ENCODE peak calls at places on chromosomes 7 and 10, in nine cellular contexts. D is suprapubic skin, U is transverse colon, Q is HCT116, Y is K562, M is upper lobe of left lung, Z is breast epithelium, O is sigmoid colon, K is HepG2. N is an unnamed sample.

GRCh38 chr10:6313107-6313895 is 110.6 kb downstream of the PFKFB3 start:
- DNase-seq in D (no peak), U (no peak), Q (no peak), Y (no peak), M (no peak), Z (no peak), O (no peak), K (no peak), N (no peak)

GRCh38 chr10:60123172-60123571 is 216.8 kb upstream of the CCDC6 start:
- DNase-seq in D (no peak), U (no peak), Q (peak), Y (no peak), M (no peak), Z (no peak), O (no peak), K (no peak), N (no peak)

GRCh38 chr7:143345428-143345900 is 17.0 kb downstream of the FAM131B start:
- DNase-seq in D (no peak), U (peak), Q (peak), Y (peak), M (peak), Z (no peak), O (no peak), K (no peak), N (peak)

GRCh38 chr7:82288769-82289535 is 154.6 kb downstream of the CACNA2D1 start:
- DNase-seq in D (no peak), U (no peak), Q (no peak), Y (no peak), M (no peak), Z (no peak), O (no peak), K (no peak), N (no peak)

GRCh38 chr10:98047009-98047741 is 16.8 kb upstream of the CRTAC1 start:
- DNase-seq in D (no peak), U (no peak), Q (no peak), Y (no peak), M (no peak), Z (no peak), O (no peak), K (no peak), N (no peak)

GRCh38 chr7:20330797-20331230 is at the start of gene ITGB8:
- DNase-seq in D (peak), U (no peak), Q (no peak), Y (no peak), M (peak), Z (peak), O (peak), K (no peak), N (peak)

GRCh38 chr10:46541735-46542566 is 14.5 kb downstream of the GPRIN2 start:
- DNase-seq in D (peak), U (peak), Q (no peak), Y (no peak), M (no peak), Z (peak), O (no peak), K (no peak), N (peak)

GRCh38 chr7:117126631-117127030 is 173.3 kb downstream of the ST7 start:
- DNase-seq in D (no peak), U (no peak), Q (no peak), Y (no peak), M (no peak), Z (no peak), O (no peak), K (no peak), N (no peak)

GRCh38 chr7:3154881-3155494 is 111.3 kb upstream of the CARD11 start:
- DNase-seq in D (no peak), U (peak), Q (peak), Y (peak), M (no peak), Z (no peak), O (peak), K (peak), N (peak)

GRCh38 chr7:139725843-139726484 is 51.8 kb downstream of the HIPK2 start:
- DNase-seq in D (no peak), U (peak), Q (no peak), Y (no peak), M (no peak), Z (no peak), O (no peak), K (no peak), N (no peak)

GRCh38 chr7:85191383-85191782 is 4.5 kb upstream of the SEMA3D start:
- DNase-seq in D (no peak), U (no peak), Q (peak), Y (no peak), M (no peak), Z (no peak), O (no peak), K (no peak), N (no peak)

GRCh38 chr7:107778283-107778682 is 24.7 kb downstream of the SLC26A3 start:
- DNase-seq in D (no peak), U (no peak), Q (no peak), Y (no peak), M (no peak), Z (no peak), O (no peak), K (no peak), N (no peak)

GRCh38 chr7:107782374-107782773 is 20.6 kb downstream of the SLC26A3 start:
- DNase-seq in D (no peak), U (no peak), Q (no peak), Y (no peak), M (no peak), Z (no peak), O (no peak), K (no peak), N (no peak)

GRCh38 chr7:107773027-107773426 is 29.1 kb downstream of the CBLL1 start:
- DNase-seq in D (no peak), U (no peak), Q (no peak), Y (no peak), M (no peak), Z (no peak), O (no peak), K (no peak), N (no peak)

GRCh38 chr7:107779647-107780099 is 23.4 kb downstream of the SLC26A3 start:
- DNase-seq in D (no peak), U (peak), Q (no peak), Y (no peak), M (no peak), Z (no peak), O (no peak), K (peak), N (no peak)

GRCh38 chr7:107777702-107778101 is 25.3 kb downstream of the SLC26A3 start:
- DNase-seq in D (no peak), U (peak), Q (no peak), Y (no peak), M (no peak), Z (no peak), O (peak), K (no peak), N (no peak)
- H3K27ac ChIP-seq in D (no peak), U (peak), Q (no peak), Y (no peak), M (no peak), Z (no peak), O (no peak), K (peak), N (no peak)

GRCh38 chr7:38299275-38299931 is 26.0 kb upstream of the TARP start:
- DNase-seq in D (no peak), U (no peak), Q (no peak), Y (no peak), M (no peak), Z (no peak), O (no peak), K (no peak), N (no peak)
- TF ChIP-seq POLR2A in D (no peak), U (no peak), Q (no peak), Y (no peak), M (no peak), Z (no peak), O (no peak), K (no peak), N (no peak)

DNA sequence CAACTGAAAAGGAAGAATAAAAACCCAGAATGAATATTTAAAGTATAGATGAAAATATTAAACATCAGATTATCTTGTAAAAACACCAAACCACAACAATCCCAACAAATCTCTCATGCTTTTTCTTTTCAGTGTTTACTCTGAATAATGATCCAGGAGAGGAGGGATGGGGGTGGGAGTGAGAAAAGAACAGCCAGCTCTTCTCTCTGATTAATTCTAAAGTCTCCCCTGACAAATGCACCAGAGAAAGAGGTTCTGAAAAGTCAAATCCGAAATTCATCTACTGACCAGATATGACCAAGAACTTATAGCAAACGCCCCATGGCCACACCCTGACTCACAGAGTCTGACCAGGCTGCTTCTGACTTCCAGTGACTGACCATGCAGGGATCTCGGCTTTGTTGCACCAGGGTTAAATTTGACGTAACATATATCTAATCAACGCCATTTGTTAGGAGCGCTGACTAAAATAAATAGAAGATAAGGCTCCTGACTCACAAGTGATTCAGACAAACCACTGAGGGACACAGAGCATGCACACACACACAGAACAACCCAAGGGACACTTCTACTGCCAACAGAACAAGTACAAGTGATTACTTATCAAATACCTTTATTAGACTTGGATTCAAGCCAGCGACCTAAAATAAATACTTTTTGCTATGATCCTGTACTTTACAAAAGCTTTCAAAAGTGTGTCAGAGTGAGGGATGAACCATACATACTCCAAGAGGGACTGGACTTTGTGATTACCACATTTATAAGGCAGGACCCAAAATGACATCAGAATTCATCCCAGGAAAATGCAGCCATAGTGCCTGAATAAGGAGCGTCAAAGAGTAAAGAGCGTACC is 9.3 kb upstream of the SPOCK2 start:
- DNase-seq in D (no peak), U (no peak), Q (peak), Y (peak), M (no peak), Z (no peak), O (no peak), K (peak), N (no peak)
- TF ChIP-seq POLR2AphosphoS5 in D (no peak), U (no peak), Q (no peak), Y (no peak), M (no peak), Z (no peak), O (no peak), K (no peak), N (no peak)

GRCh38 chr10:122494833-122495232 is 33.5 kb downstream of the HTRA1 start:
- DNase-seq in D (peak), U (no peak), Q (peak), Y (no peak), M (no peak), Z (no peak), O (no peak), K (no peak), N (no peak)

GRCh38 chr10:122494173-122494820 is 32.9 kb downstream of the HTRA1 start:
- DNase-seq in D (no peak), U (no peak), Q (no peak), Y (no peak), M (peak), Z (no peak), O (no peak), K (no peak), N (no peak)

GRCh38 chr10:122493761-122494160 is 32.4 kb downstream of the HTRA1 start:
- DNase-seq in D (no peak), U (no peak), Q (no peak), Y (no peak), M (no peak), Z (no peak), O (no peak), K (no peak), N (no peak)

GRCh38 chr10:122497241-122497640 is 35.9 kb downstream of the HTRA1 start:
- DNase-seq in D (no peak), U (no peak), Q (no peak), Y (no peak), M (no peak), Z (no peak), O (no peak), K (no peak), N (no peak)

DNA sequence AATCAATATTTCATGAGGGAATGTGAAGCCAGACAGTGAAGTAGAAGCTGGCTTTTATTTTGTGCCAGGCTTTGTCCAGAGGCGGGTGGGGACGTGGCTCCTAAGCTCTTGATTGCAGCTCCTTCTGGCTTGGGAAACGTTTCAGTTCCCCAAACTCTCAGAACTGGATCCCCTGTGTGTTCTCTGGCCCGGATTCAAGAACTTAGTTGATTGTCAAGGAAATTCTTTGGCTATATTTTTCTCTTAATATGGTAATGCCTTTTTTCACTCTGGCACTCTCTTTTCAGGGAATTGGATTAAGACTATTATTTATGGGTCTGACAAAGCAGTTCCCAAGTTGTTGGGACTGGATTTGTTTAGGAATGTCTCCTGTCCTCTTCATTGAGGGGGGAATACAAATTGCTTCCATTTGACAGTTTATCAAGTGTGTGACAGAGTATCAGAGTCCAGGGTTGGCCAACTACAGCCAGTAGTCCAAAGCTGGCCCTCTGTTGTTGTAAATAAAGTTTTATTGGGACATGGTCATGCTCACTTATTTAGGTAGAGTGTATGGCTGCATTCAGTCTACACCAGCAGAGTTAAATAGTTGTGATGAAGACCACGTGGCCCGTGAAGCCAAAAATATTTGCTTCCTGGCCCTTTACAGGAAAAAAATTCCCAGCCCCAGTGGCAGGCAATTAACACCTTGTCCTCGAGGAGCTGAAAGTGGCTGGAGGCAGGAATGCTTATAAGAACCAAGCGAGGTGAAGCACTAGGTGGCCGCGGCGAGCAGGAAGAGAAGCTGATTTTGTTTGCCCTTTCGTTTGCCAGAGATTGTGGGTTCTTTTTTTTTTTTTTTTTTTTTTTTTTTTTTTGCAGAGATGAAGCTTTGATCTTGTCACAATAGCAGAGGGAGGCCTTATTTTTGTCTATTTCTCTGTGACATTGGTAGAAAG is 34.3 kb downstream of the HTRA1 start:
- DNase-seq in D (no peak), U (no peak), Q (peak), Y (no peak), M (no peak), Z (no peak), O (no peak), K (no peak), N (no peak)
- H3K27ac ChIP-seq in D (peak), U (peak), Q (peak), Y (no peak), M (no peak), Z (peak), O (peak), K (no peak), N (no peak)

GRCh38 chr7:98174334-98175259 is 36.6 kb upstream of the BHLHA15 start:
- DNase-seq in D (no peak), U (no peak), Q (no peak), Y (no peak), M (no peak), Z (no peak), O (no peak), K (no peak), N (no peak)
- TF ChIP-seq POLR2A in D (no peak), U (no peak), Q (no peak), Y (no peak), M (no peak), Z (no peak), O (no peak), K (no peak), N (no peak)

GRCh38 chr7:132482866-132483265 is 93.4 kb downstream of the PLXNA4 start:
- DNase-seq in D (no peak), U (no peak), Q (no peak), Y (no peak), M (no peak), Z (no peak), O (no peak), K (no peak), N (no peak)

GRCh38 chr7:132476541-132476940 is 99.7 kb downstream of the PLXNA4 start:
- DNase-seq in D (no peak), U (no peak), Q (no peak), Y (no peak), M (no peak), Z (no peak), O (no peak), K (no peak), N (no peak)

GRCh38 chr7:132485136-132485535 is 91.1 kb downstream of the PLXNA4 start:
- DNase-seq in D (no peak), U (peak), Q (no peak), Y (no peak), M (no peak), Z (no peak), O (no peak), K (no peak), N (no peak)

GRCh38 chr7:132475669-132476116 is 100.6 kb downstream of the PLXNA4 start:
- DNase-seq in D (no peak), U (no peak), Q (no peak), Y (no peak), M (no peak), Z (no peak), O (no peak), K (no peak), N (no peak)

GRCh38 chr7:132480534-132480933 is 95.7 kb downstream of the PLXNA4 start:
- DNase-seq in D (peak), U (no peak), Q (no peak), Y (no peak), M (no peak), Z (no peak), O (peak), K (no peak), N (no peak)
- TF ChIP-seq POLR2AphosphoS5 in D (no peak), U (no peak), Q (no peak), Y (no peak), M (no peak), Z (no peak), O (no peak), K (no peak), N (no peak)

GRCh38 chr10:11210211-11210922 is 192.7 kb downstream of the CELF2 start:
- DNase-seq in D (no peak), U (no peak), Q (no peak), Y (no peak), M (no peak), Z (no peak), O (no peak), K (no peak), N (no peak)
- H3K27ac ChIP-seq in D (no peak), U (peak), Q (no peak), Y (no peak), M (no peak), Z (peak), O (no peak), K (no peak), N (peak)

GRCh38 chr7:102395958-102396709 is at the start of gene PRKRIP1:
- DNase-seq in D (peak), U (peak), Q (peak), Y (peak), M (peak), Z (peak), O (peak), K (peak), N (peak)
- TF ChIP-seq POLR2A in D (no peak), U (peak), Q (no peak), Y (peak), M (no peak), Z (no peak), O (no peak), K (peak), N (peak)

N was measured in spleen.